ENCODE peak calls at places on chromosomes 16 and 17, in five cellular contexts. U, H, S, Z and D are unnamed samples.
A peak's percentile ranks its signal among the peaks of the same experiment; 100 is the strongest.

GRCh38 chr17:77365584-77366186 is 224.9 kb downstream of the SEC14L1 start:
- DNase-seq in U (peak; percentile 91), H (peak; percentile 48), S (no peak), Z (peak; percentile 87), D (peak; percentile 79)

GRCh38 chr16:82386771-82387170 is 216.7 kb upstream of the MPHOSPH6 start:
- DNase-seq in U (no peak), H (no peak), S (no peak), Z (no peak), D (no peak)

GRCh38 chr17:79792371-79792871 is 4.5 kb downstream of the CBX8 start:
- DNase-seq in U (no peak), H (peak; percentile 40), S (no peak), Z (no peak), D (no peak)

GRCh38 chr17:77628035-77628434 is 330.5 kb upstream of the TNRC6C start:
- DNase-seq in U (no peak), H (no peak), S (no peak), Z (no peak), D (no peak)

GRCh38 chr17:77383613-77384608 is 243.1 kb downstream of the SEC14L1 start:
- DNase-seq in U (peak; percentile 79), H (no peak), S (no peak), Z (no peak), D (peak; percentile 77)

GRCh38 chr16:80924372-80924978 is 82.2 kb downstream of the CMC2 start:
- DNase-seq in U (no peak), H (peak; percentile 61), S (peak; percentile 88), Z (no peak), D (peak; percentile 80)

GRCh38 chr16:10228779-10229178 is 46.6 kb upstream of the GRIN2A start:
- DNase-seq in U (no peak), H (peak; percentile 39), S (no peak), Z (no peak), D (no peak)

GRCh38 chr16:86984975-86985655 is 332.1 kb downstream of the C16orf95 start:
- DNase-seq in U (no peak), H (no peak), S (no peak), Z (no peak), D (no peak)

GRCh38 chr16:89525146-89525913 is 17.1 kb downstream of the SPG7 start:
- DNase-seq in U (no peak), H (no peak), S (no peak), Z (no peak), D (no peak)

DNA sequence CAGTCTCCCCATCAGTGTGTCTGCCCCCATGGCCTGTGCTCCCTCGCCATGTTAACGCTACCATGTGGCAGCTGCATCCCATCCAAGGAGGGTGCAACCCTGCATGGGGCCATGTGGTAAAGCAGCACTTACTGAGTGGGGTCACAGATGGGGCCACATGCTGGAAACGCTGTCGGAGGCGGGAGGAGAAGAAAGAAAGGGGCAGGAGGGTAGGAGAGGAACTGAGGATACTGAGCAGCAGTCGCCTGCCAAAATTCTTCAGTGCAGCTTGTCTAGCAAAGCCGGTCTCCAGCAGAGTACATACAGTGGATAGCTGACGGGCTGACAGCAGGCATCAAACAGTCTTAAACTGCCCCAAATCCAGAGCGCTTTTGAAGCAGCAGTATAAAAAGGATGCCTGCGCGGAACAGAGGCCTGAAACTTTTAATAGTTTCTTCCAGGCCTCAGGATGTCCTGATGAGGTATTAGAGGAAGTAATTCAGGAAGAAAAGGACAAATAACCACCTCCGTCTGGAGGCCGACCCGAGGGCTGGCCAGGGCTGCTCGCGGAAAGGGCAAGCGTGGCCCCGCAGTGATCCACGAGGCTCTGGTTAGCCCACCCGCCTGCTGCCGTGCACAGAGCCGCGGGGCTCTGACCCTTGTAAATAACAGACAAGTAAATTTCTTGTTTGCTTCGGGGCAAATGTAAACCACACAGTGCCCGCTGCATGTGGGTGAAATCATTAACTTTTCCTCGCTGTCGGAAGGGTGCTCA is 149.0 kb downstream of the CCDC182 start:
- DNase-seq in U (no peak), H (no peak), S (no peak), Z (no peak), D (no peak)
- TF ChIP-seq POLR2AphosphoS5 in U (no peak), H (no peak), S (no peak), Z (no peak), D (no peak)

DNA sequence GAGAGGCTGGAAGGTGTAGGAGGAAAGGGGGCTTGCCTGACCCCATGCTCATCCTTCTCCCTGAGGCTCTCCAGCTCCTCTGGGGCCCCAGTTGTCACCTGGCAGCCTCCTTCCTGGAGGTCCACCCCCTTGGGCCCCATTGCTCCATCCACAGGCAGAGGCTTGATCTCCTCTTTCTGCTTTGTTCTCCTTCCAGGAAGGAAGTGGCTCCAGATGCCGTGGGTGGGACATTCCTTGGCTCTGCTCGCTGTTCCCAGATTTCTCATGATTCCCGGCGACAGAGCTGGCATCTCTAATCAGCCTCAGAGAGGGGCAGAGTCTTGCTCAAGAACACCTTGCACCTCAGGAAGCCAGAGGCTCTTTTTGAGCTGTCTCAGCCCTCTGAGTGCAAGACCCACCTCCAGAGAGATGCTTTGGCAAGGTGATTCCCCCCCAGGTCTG is 28.5 kb downstream of the CCR7 start:
- DNase-seq in U (peak; percentile 81), H (no peak), S (no peak), Z (peak; percentile 89), D (no peak)
- TF ChIP-seq EP300 in U (no peak), H (no peak), S (no peak), Z (no peak), D (peak; percentile 74)

DNA sequence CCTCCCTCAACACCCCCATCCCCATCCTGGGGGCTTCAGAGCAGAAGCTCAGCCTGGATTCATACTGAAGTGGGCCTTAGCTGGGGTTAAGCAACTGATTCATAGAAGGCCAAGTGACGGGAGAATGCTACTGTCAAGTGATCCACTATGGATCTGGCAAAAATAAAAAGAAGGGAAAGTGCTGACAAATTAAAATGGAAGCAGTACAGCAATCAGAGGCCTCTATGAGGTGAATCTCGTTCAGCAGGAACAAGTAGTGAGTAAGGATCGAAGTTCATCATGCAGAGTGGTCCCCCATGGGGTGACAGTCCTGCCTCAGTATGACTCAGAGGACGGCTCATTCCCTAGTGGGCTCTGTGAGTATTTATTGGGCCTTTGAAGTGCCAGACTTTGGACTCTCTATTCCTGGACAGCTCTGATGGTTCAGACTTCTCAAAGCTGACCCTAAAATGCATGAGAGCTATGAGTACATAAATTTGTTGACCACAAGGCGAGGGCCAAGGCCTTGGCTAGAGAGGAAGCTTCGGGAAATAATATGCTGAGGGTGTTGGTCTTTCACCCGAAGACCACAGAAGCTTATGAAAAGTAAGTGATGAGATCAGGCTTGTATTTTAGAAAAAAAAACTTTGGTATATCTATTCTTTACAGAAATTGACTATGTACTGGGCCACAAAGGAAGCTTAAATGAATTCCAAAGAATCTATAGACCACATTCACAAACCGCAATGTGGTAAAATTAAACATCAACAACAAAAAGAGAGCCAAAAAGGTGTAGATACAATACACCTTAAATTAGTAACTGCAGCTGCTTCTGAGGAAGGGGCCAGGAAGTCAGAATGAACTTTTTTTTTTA is 5.3 kb upstream of the NSMCE1 start:
- DNase-seq in U (no peak), H (no peak), S (peak; percentile 30), Z (no peak), D (no peak)
- TF ChIP-seq POLR2AphosphoS5 in U (no peak), H (no peak), S (no peak), Z (no peak), D (no peak)

GRCh38 chr17:17435323-17435722 is 41.5 kb upstream of the MED9 start:
- DNase-seq in U (no peak), H (no peak), S (no peak), Z (no peak), D (no peak)
- TF ChIP-seq EP300 in U (no peak), H (no peak), S (no peak), Z (no peak), D (no peak)

GRCh38 chr16:352547-353403 is at the start of gene AXIN1:
- DNase-seq in U (peak; percentile 100), H (peak; percentile 97), S (peak; percentile 100), Z (peak; percentile 100), D (peak; percentile 100)
- TF ChIP-seq POLR2AphosphoS5 in U (peak; percentile 47), H (peak; percentile 37), S (no peak), Z (no peak), D (peak; percentile 79)

GRCh38 chr17:57377094-57377493 is 120.8 kb downstream of the MSI2 start:
- DNase-seq in U (no peak), H (no peak), S (no peak), Z (no peak), D (no peak)
- TF ChIP-seq EP300 in U (no peak), H (no peak), S (no peak), Z (no peak), D (no peak)

GRCh38 chr16:67279296-67280089 is at the start of gene PLEKHG4:
- DNase-seq in U (peak; percentile 83), H (peak; percentile 99), S (peak; percentile 83), Z (peak; percentile 84), D (peak; percentile 84)
- TF ChIP-seq POLR2AphosphoS5 in U (no peak), H (peak; percentile 46), S (no peak), Z (no peak), D (no peak)

DNA sequence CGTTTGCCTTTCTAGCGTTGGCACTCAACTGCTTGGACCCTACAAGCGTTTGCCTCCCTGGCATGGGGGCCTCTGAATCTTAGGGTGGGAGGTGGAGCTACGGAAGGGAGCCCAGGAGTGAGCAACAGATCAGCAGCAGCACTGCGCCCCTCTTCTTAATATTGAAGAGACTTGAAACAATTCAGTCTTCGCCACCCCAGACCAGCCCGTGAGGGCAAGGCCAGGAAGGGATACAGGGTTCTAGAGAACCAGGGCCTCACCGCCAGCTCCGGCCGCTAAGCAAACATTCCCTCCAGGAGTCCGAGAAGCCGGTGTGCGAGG is 1.5 kb upstream of the GPRC5C start:
- DNase-seq in U (no peak), H (no peak), S (no peak), Z (no peak), D (no peak)
- TF ChIP-seq EP300 in U (no peak), H (no peak), S (no peak), Z (no peak), D (no peak)

GRCh38 chr16:47490471-47490870 is 29.3 kb downstream of the PHKB start:
- DNase-seq in U (no peak), H (no peak), S (no peak), Z (no peak), D (no peak)
- TF ChIP-seq POLR2AphosphoS5 in U (no peak), H (no peak), S (no peak), Z (no peak), D (no peak)